ENCODE peak calls at places on chromosomes 6 and 20, in nine cellular contexts. C, W, K, Q, A, G, X, D and L are unnamed samples.

GRCh38 chr20:58709013-58709702 is 16.6 kb downstream of the NPEPL1 start:
- DNase-seq in Q (no peak), D (no peak), W (no peak), A (no peak), K (no peak), C (no peak), X (no peak), G (no peak), L (no peak)

GRCh38 chr6:100810015-100810414 is 71.1 kb downstream of the ASCC3 start:
- DNase-seq in D (no peak), A (no peak), C (no peak), G (no peak), W (no peak), X (no peak), K (no peak), Q (no peak), L (no peak)

GRCh38 chr6:36353411-36353915 is 16.8 kb upstream of the BNIP5 start:
- DNase-seq in D (no peak), X (no peak), Q (no peak), G (no peak), A (no peak), C (no peak), K (peak), W (no peak), L (no peak)

GRCh38 chr20:35497780-35498189 is 31.7 kb downstream of the C20orf173 start:
- DNase-seq in C (peak), A (no peak), D (no peak), G (no peak), W (no peak), Q (no peak), K (peak), X (no peak), L (no peak)

GRCh38 chr6:110654096-110654820 is 161.0 kb downstream of the CDK19 start:
- DNase-seq in W (no peak), Q (no peak), X (no peak), K (no peak), C (no peak), A (no peak), D (no peak), G (no peak), L (no peak)

GRCh38 chr6:167570460-167571400 is 245.8 kb downstream of the TTLL2 start:
- DNase-seq in W (peak), X (no peak), D (no peak), G (no peak), C (no peak), Q (no peak), K (no peak), A (no peak), L (no peak)

GRCh38 chr6:101396552-101397173 is 3.2 kb downstream of the GRIK2 start:
- DNase-seq in C (peak), W (peak), K (peak), G (no peak), X (peak), Q (no peak), A (peak), D (peak), L (peak)

GRCh38 chr6:33117826-33118277 is 42.1 kb downstream of the HLA-DPB1 start:
- DNase-seq in K (no peak), A (no peak), C (no peak), G (no peak), W (no peak), X (no peak), D (no peak), Q (no peak), L (no peak)

GRCh38 chr20:25238319-25239037 is 9.4 kb upstream of the PYGB start:
- DNase-seq in Q (no peak), D (no peak), K (peak), C (no peak), W (no peak), G (no peak), A (no peak), X (no peak), L (no peak)

GRCh38 chr6:96898241-96898851 is 655 bp upstream of the NDUFAF4 start:
- DNase-seq in C (no peak), K (peak), Q (no peak), G (no peak), W (no peak), A (no peak), X (no peak), D (peak), L (peak)

GRCh38 chr6:151291145-151292055 is 51.6 kb downstream of the AKAP12 start:
- DNase-seq in K (peak), A (no peak), G (no peak), C (peak), D (no peak), W (peak), Q (no peak), X (no peak), L (no peak)